ENCODE peak calls at places on chromosome X, in ten cellular contexts. One of them, this sample, is unnamed.

GRCh38 chrX:40735318-40736169 is at the start of gene MED14:
- DNase-seq in IMR-90: peak; percentile 83
- DNase-seq in nephron progenitor cell: peak; percentile 85
- DNase-seq in right lobe of liver: peak; percentile 96
- DNase-seq in psoas muscle: peak; percentile 91
- DNase-seq in CD8-positive, alpha-beta T cell: peak; percentile 96
- DNase-seq in lower leg skin: peak; percentile 78
- DNase-seq in AG10803: peak; percentile 74
- DNase-seq in fibroblast of the aortic adventitia: peak; percentile 76
- DNase-seq in PC-9: peak; percentile 62
- DNase-seq in this sample: peak; percentile 89

GRCh38 chrX:19677121-19677520 is 161.8 kb upstream of the MAP3K15 start:
- DNase-seq in IMR-90: no peak
- DNase-seq in nephron progenitor cell: no peak
- DNase-seq in right lobe of liver: no peak
- DNase-seq in psoas muscle: no peak
- DNase-seq in CD8-positive, alpha-beta T cell: no peak
- DNase-seq in lower leg skin: no peak
- DNase-seq in AG10803: no peak
- DNase-seq in fibroblast of the aortic adventitia: no peak
- DNase-seq in PC-9: peak; percentile 52
- DNase-seq in this sample: no peak

GRCh38 chrX:110310896-110311295 is 7.0 kb downstream of the AMMECR1 start:
- DNase-seq in IMR-90: no peak
- DNase-seq in nephron progenitor cell: no peak
- DNase-seq in right lobe of liver: no peak
- DNase-seq in psoas muscle: no peak
- DNase-seq in CD8-positive, alpha-beta T cell: no peak
- DNase-seq in lower leg skin: no peak
- DNase-seq in AG10803: no peak
- DNase-seq in fibroblast of the aortic adventitia: no peak
- DNase-seq in PC-9: no peak
- DNase-seq in this sample: no peak

GRCh38 chrX:148499638-148500427 is 584 bp upstream of the AFF2 start:
- DNase-seq in IMR-90: no peak
- DNase-seq in nephron progenitor cell: no peak
- DNase-seq in right lobe of liver: no peak
- DNase-seq in psoas muscle: no peak
- DNase-seq in CD8-positive, alpha-beta T cell: no peak
- DNase-seq in lower leg skin: no peak
- DNase-seq in AG10803: no peak
- DNase-seq in fibroblast of the aortic adventitia: no peak
- DNase-seq in PC-9: no peak
- DNase-seq in this sample: no peak

GRCh38 chrX:103170216-103170615 is 44.7 kb upstream of the BEX4 start:
- DNase-seq in IMR-90: peak; percentile 29
- DNase-seq in nephron progenitor cell: no peak
- DNase-seq in right lobe of liver: no peak
- DNase-seq in psoas muscle: no peak
- DNase-seq in CD8-positive, alpha-beta T cell: no peak
- DNase-seq in lower leg skin: no peak
- DNase-seq in AG10803: peak; percentile 18
- DNase-seq in fibroblast of the aortic adventitia: peak; percentile 4
- DNase-seq in PC-9: no peak
- DNase-seq in this sample: no peak

GRCh38 chrX:76454456-76454927 is 27.0 kb downstream of the MAGEE1 start:
- DNase-seq in IMR-90: peak; percentile 9
- DNase-seq in nephron progenitor cell: peak; percentile 3
- DNase-seq in right lobe of liver: no peak
- DNase-seq in psoas muscle: no peak
- DNase-seq in CD8-positive, alpha-beta T cell: no peak
- DNase-seq in lower leg skin: no peak
- DNase-seq in AG10803: peak; percentile 17
- DNase-seq in fibroblast of the aortic adventitia: peak; percentile 39
- DNase-seq in PC-9: no peak
- DNase-seq in this sample: no peak

GRCh38 chrX:108439961-108440696 is 491 bp downstream of the COL4A5 start:
- DNase-seq in IMR-90: peak; percentile 21
- DNase-seq in nephron progenitor cell: peak; percentile 59
- DNase-seq in right lobe of liver: no peak
- DNase-seq in psoas muscle: no peak
- DNase-seq in CD8-positive, alpha-beta T cell: no peak
- DNase-seq in lower leg skin: no peak
- DNase-seq in AG10803: peak; percentile 1
- DNase-seq in fibroblast of the aortic adventitia: peak; percentile 45
- DNase-seq in PC-9: no peak
- DNase-seq in this sample: no peak

GRCh38 chrX:154485150-154486051 is 1.0 kb downstream of the UBL4A start:
- DNase-seq in IMR-90: no peak
- DNase-seq in nephron progenitor cell: no peak
- DNase-seq in right lobe of liver: no peak
- DNase-seq in psoas muscle: no peak
- DNase-seq in CD8-positive, alpha-beta T cell: no peak
- DNase-seq in lower leg skin: no peak
- DNase-seq in AG10803: no peak
- DNase-seq in fibroblast of the aortic adventitia: no peak
- DNase-seq in PC-9: no peak
- DNase-seq in this sample: peak; percentile 71

GRCh38 chrX:102610905-102611304 is 11.6 kb downstream of the ARMCX5 start:
- DNase-seq in IMR-90: no peak
- DNase-seq in nephron progenitor cell: no peak
- DNase-seq in right lobe of liver: no peak
- DNase-seq in psoas muscle: no peak
- DNase-seq in CD8-positive, alpha-beta T cell: no peak
- DNase-seq in lower leg skin: no peak
- DNase-seq in AG10803: no peak
- DNase-seq in fibroblast of the aortic adventitia: no peak
- DNase-seq in PC-9: no peak
- DNase-seq in this sample: no peak

GRCh38 chrX:12779534-12779933 is 11.7 kb upstream of the PRPS2 start:
- DNase-seq in IMR-90: no peak
- DNase-seq in nephron progenitor cell: no peak
- DNase-seq in right lobe of liver: no peak
- DNase-seq in psoas muscle: no peak
- DNase-seq in CD8-positive, alpha-beta T cell: no peak
- DNase-seq in lower leg skin: no peak
- DNase-seq in AG10803: no peak
- DNase-seq in fibroblast of the aortic adventitia: peak; percentile 11
- DNase-seq in PC-9: no peak
- DNase-seq in this sample: no peak

GRCh38 chrX:73069365-73070035 is 9.8 kb downstream of the PABPC1L2A start:
- DNase-seq in IMR-90: no peak
- DNase-seq in nephron progenitor cell: no peak
- DNase-seq in right lobe of liver: peak; percentile 47
- DNase-seq in psoas muscle: no peak
- DNase-seq in CD8-positive, alpha-beta T cell: no peak
- DNase-seq in lower leg skin: no peak
- DNase-seq in AG10803: no peak
- DNase-seq in fibroblast of the aortic adventitia: no peak
- DNase-seq in PC-9: no peak
- DNase-seq in this sample: no peak

GRCh38 chrX:49915352-49916222 is 6.8 kb upstream of the CLCN5 start:
- DNase-seq in IMR-90: peak; percentile 62
- DNase-seq in nephron progenitor cell: peak; percentile 49
- DNase-seq in right lobe of liver: no peak
- DNase-seq in psoas muscle: no peak
- DNase-seq in CD8-positive, alpha-beta T cell: peak; percentile 40
- DNase-seq in lower leg skin: peak; percentile 15
- DNase-seq in AG10803: peak; percentile 50
- DNase-seq in fibroblast of the aortic adventitia: peak; percentile 75
- DNase-seq in PC-9: no peak
- DNase-seq in this sample: no peak

GRCh38 chrX:123588723-123589122 is 144.1 kb downstream of the THOC2 start:
- DNase-seq in IMR-90: no peak
- DNase-seq in nephron progenitor cell: no peak
- DNase-seq in right lobe of liver: no peak
- DNase-seq in psoas muscle: no peak
- DNase-seq in CD8-positive, alpha-beta T cell: no peak
- DNase-seq in lower leg skin: no peak
- DNase-seq in AG10803: no peak
- DNase-seq in fibroblast of the aortic adventitia: no peak
- DNase-seq in PC-9: no peak
- DNase-seq in this sample: no peak

GRCh38 chrX:72107320-72107719 is 24.4 kb downstream of the RTL5 start:
- DNase-seq in IMR-90: peak; percentile 41
- DNase-seq in nephron progenitor cell: no peak
- DNase-seq in right lobe of liver: no peak
- DNase-seq in psoas muscle: no peak
- DNase-seq in CD8-positive, alpha-beta T cell: peak; percentile 45
- DNase-seq in lower leg skin: no peak
- DNase-seq in AG10803: peak; percentile 41
- DNase-seq in fibroblast of the aortic adventitia: peak; percentile 27
- DNase-seq in PC-9: no peak
- DNase-seq in this sample: no peak

GRCh38 chrX:118904664-118905063 is 69.8 kb upstream of the LONRF3 start:
- DNase-seq in IMR-90: no peak
- DNase-seq in nephron progenitor cell: no peak
- DNase-seq in right lobe of liver: no peak
- DNase-seq in psoas muscle: no peak
- DNase-seq in CD8-positive, alpha-beta T cell: no peak
- DNase-seq in lower leg skin: no peak
- DNase-seq in AG10803: no peak
- DNase-seq in fibroblast of the aortic adventitia: no peak
- DNase-seq in PC-9: no peak
- DNase-seq in this sample: no peak

GRCh38 chrX:15349046-15349445 is 13.7 kb upstream of the PIGA start:
- DNase-seq in IMR-90: peak; percentile 73
- DNase-seq in nephron progenitor cell: peak; percentile 46
- DNase-seq in right lobe of liver: no peak
- DNase-seq in psoas muscle: no peak
- DNase-seq in CD8-positive, alpha-beta T cell: no peak
- DNase-seq in lower leg skin: peak; percentile 22
- DNase-seq in AG10803: peak; percentile 60
- DNase-seq in fibroblast of the aortic adventitia: peak; percentile 89
- DNase-seq in PC-9: peak; percentile 57
- DNase-seq in this sample: no peak

GRCh38 chrX:15356444-15356843 is 21.1 kb upstream of the PIGA start:
- DNase-seq in IMR-90: peak; percentile 75
- DNase-seq in nephron progenitor cell: no peak
- DNase-seq in right lobe of liver: no peak
- DNase-seq in psoas muscle: no peak
- DNase-seq in CD8-positive, alpha-beta T cell: no peak
- DNase-seq in lower leg skin: no peak
- DNase-seq in AG10803: peak; percentile 53
- DNase-seq in fibroblast of the aortic adventitia: peak; percentile 81
- DNase-seq in PC-9: no peak
- DNase-seq in this sample: no peak

GRCh38 chrX:15350329-15350996 is 15.1 kb upstream of the PIGA start:
- DNase-seq in IMR-90: no peak
- DNase-seq in nephron progenitor cell: peak; percentile 8
- DNase-seq in right lobe of liver: no peak
- DNase-seq in psoas muscle: no peak
- DNase-seq in CD8-positive, alpha-beta T cell: no peak
- DNase-seq in lower leg skin: no peak
- DNase-seq in AG10803: no peak
- DNase-seq in fibroblast of the aortic adventitia: no peak
- DNase-seq in PC-9: no peak
- DNase-seq in this sample: no peak
- TF ChIP-seq CTCF in IMR-90: no peak
- TF ChIP-seq CTCF in nephron progenitor cell: no peak
- TF ChIP-seq CTCF in right lobe of liver: no peak
- TF ChIP-seq CTCF in psoas muscle: no peak
- TF ChIP-seq CTCF in CD8-positive, alpha-beta T cell: no peak
- TF ChIP-seq CTCF in lower leg skin: no peak
- TF ChIP-seq CTCF in AG10803: no peak
- TF ChIP-seq CTCF in fibroblast of the aortic adventitia: no peak
- TF ChIP-seq CTCF in PC-9: no peak
- TF ChIP-seq CTCF in this sample: no peak

DNA sequence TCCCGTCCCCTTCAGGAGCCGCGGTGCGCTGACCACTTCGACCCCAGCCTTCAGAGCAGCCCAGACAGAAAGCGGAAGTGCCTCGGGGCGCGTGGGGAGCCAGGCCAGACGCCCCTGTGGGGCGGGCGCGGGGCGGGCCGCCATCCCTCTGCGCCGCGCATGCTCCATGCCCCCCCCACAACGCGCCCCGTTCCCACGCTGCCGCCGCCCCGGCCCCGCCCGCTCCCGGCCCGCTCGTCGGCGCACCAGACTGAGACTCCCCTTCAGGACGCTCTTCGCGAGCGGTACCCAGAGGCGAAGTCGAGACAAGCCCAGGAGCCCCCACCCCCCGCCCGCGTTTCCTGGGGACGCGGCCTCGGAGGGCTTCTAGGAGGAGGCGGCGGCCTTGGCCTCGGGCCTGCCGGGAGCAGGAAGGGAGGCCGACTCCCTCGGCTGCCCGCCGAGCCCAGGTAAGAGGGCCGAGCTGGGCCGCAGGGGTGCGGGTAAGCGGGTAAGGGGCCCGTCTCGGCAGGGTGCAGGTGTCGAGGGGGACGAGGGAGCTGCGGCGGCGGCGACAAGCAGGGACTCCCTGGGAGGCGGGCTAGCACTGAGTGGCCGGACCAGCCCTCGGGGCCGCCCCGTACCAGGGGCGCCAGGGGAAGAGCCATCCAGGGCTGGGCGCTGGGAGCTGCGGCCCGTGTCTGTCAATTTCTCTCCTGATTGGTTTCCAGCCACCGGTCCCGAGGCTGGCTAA is at the start of gene ZFP92:
- DNase-seq in IMR-90: no peak
- DNase-seq in nephron progenitor cell: peak; percentile 39
- DNase-seq in right lobe of liver: no peak
- DNase-seq in psoas muscle: peak; percentile 49
- DNase-seq in CD8-positive, alpha-beta T cell: peak; percentile 44
- DNase-seq in lower leg skin: no peak
- DNase-seq in AG10803: peak; percentile 2
- DNase-seq in fibroblast of the aortic adventitia: no peak
- DNase-seq in PC-9: no peak
- DNase-seq in this sample: no peak
- TF ChIP-seq CTCF in IMR-90: no peak
- TF ChIP-seq CTCF in nephron progenitor cell: no peak
- TF ChIP-seq CTCF in right lobe of liver: no peak
- TF ChIP-seq CTCF in psoas muscle: no peak
- TF ChIP-seq CTCF in CD8-positive, alpha-beta T cell: no peak
- TF ChIP-seq CTCF in lower leg skin: no peak
- TF ChIP-seq CTCF in AG10803: no peak
- TF ChIP-seq CTCF in fibroblast of the aortic adventitia: no peak
- TF ChIP-seq CTCF in PC-9: no peak
- TF ChIP-seq CTCF in this sample: no peak

GRCh38 chrX:17160971-17161370 is 214.0 kb upstream of the NHS start:
- DNase-seq in IMR-90: no peak
- DNase-seq in nephron progenitor cell: no peak
- DNase-seq in right lobe of liver: no peak
- DNase-seq in psoas muscle: no peak
- DNase-seq in CD8-positive, alpha-beta T cell: no peak
- DNase-seq in lower leg skin: no peak
- DNase-seq in AG10803: no peak
- DNase-seq in fibroblast of the aortic adventitia: no peak
- DNase-seq in PC-9: peak; percentile 38
- DNase-seq in this sample: no peak
- TF ChIP-seq CTCF in IMR-90: no peak
- TF ChIP-seq CTCF in nephron progenitor cell: no peak
- TF ChIP-seq CTCF in right lobe of liver: no peak
- TF ChIP-seq CTCF in psoas muscle: no peak
- TF ChIP-seq CTCF in CD8-positive, alpha-beta T cell: no peak
- TF ChIP-seq CTCF in lower leg skin: no peak
- TF ChIP-seq CTCF in AG10803: no peak
- TF ChIP-seq CTCF in fibroblast of the aortic adventitia: no peak
- TF ChIP-seq CTCF in PC-9: peak; percentile 55
- TF ChIP-seq CTCF in this sample: no peak

DNA sequence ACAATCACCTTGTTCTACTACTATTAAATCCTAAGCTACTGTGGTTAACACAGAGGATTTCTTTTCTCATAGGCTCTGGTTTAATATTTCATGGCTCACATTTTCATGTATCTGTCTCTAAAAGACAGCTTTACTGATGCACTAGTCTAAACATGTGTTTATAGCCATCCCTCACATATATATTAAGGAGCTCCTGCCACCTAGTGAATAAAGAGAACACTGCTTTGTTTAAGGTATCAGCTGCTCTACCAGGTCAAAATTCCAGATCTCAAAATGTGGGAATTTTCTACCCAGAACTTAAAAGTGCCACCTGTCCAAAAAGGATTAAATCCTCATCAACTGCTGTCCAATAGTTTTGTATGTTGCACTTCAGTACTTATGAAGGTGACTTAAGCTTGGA is 188.5 kb upstream of the TEX13C start:
- DNase-seq in IMR-90: no peak
- DNase-seq in nephron progenitor cell: no peak
- DNase-seq in right lobe of liver: no peak
- DNase-seq in psoas muscle: no peak
- DNase-seq in CD8-positive, alpha-beta T cell: no peak
- DNase-seq in lower leg skin: no peak
- DNase-seq in AG10803: no peak
- DNase-seq in fibroblast of the aortic adventitia: no peak
- DNase-seq in PC-9: no peak
- DNase-seq in this sample: no peak
- TF ChIP-seq CTCF in IMR-90: no peak
- TF ChIP-seq CTCF in nephron progenitor cell: peak; percentile 12
- TF ChIP-seq CTCF in right lobe of liver: peak; percentile 48
- TF ChIP-seq CTCF in psoas muscle: no peak
- TF ChIP-seq CTCF in CD8-positive, alpha-beta T cell: no peak
- TF ChIP-seq CTCF in lower leg skin: no peak
- TF ChIP-seq CTCF in AG10803: peak; percentile 15
- TF ChIP-seq CTCF in fibroblast of the aortic adventitia: no peak
- TF ChIP-seq CTCF in PC-9: peak; percentile 74
- TF ChIP-seq CTCF in this sample: no peak